ENCODE peak calls at places on chromosomes 2 and 18, in five cellular contexts. One of them, this sample, is unnamed.

GRCh38 chr2:56334622-56335021 is 150.8 kb downstream of the CCDC85A start:
- DNase-seq in H4: no peak
- DNase-seq in CD8-positive, alpha-beta memory T cell: no peak
- DNase-seq in occipital lobe: no peak
- DNase-seq in astrocyte of the spinal cord: no peak
- DNase-seq in this sample: no peak

GRCh38 chr2:169625781-169626180 is 41.6 kb downstream of the PPIG start:
- DNase-seq in CD8-positive, alpha-beta memory T cell: no peak
- DNase-seq in astrocyte of the spinal cord: no peak
- DNase-seq in H4: no peak
- DNase-seq in occipital lobe: no peak
- DNase-seq in this sample: no peak

GRCh38 chr18:79782566-79783308 is 15.0 kb upstream of the KCNG2 start:
- DNase-seq in occipital lobe: no peak
- DNase-seq in astrocyte of the spinal cord: no peak
- DNase-seq in H4: no peak
- DNase-seq in CD8-positive, alpha-beta memory T cell: no peak
- DNase-seq in this sample: no peak

GRCh38 chr2:168459256-168459655 is 3.2 kb downstream of the CERS6 start:
- DNase-seq in CD8-positive, alpha-beta memory T cell: no peak
- DNase-seq in astrocyte of the spinal cord: no peak
- DNase-seq in occipital lobe: no peak
- DNase-seq in H4: no peak
- DNase-seq in this sample: no peak

GRCh38 chr2:236103981-236104380 is 64.2 kb downstream of the GBX2 start:
- DNase-seq in CD8-positive, alpha-beta memory T cell: no peak
- DNase-seq in astrocyte of the spinal cord: no peak
- DNase-seq in H4: no peak
- DNase-seq in occipital lobe: no peak
- DNase-seq in this sample: no peak

GRCh38 chr2:143128681-143129580 is at the start of gene ARHGAP15:
- DNase-seq in H4: no peak
- DNase-seq in astrocyte of the spinal cord: no peak
- DNase-seq in occipital lobe: no peak
- DNase-seq in CD8-positive, alpha-beta memory T cell: peak
- DNase-seq in this sample: no peak

GRCh38 chr2:147845608-147846002 is 776 bp downstream of the ACVR2A start:
- DNase-seq in astrocyte of the spinal cord: peak
- DNase-seq in H4: no peak
- DNase-seq in CD8-positive, alpha-beta memory T cell: no peak
- DNase-seq in occipital lobe: no peak
- DNase-seq in this sample: no peak

GRCh38 chr2:41939410-41939775 is 108.4 kb upstream of the PKDCC start:
- DNase-seq in astrocyte of the spinal cord: no peak
- DNase-seq in CD8-positive, alpha-beta memory T cell: no peak
- DNase-seq in occipital lobe: no peak
- DNase-seq in H4: no peak
- DNase-seq in this sample: no peak

GRCh38 chr2:169225233-169225750 is 137.0 kb downstream of the LRP2 start:
- DNase-seq in H4: no peak
- DNase-seq in occipital lobe: no peak
- DNase-seq in astrocyte of the spinal cord: no peak
- DNase-seq in CD8-positive, alpha-beta memory T cell: no peak
- DNase-seq in this sample: no peak

GRCh38 chr2:171858397-171858958 is 35.6 kb downstream of the SLC25A12 start:
- DNase-seq in CD8-positive, alpha-beta memory T cell: no peak
- DNase-seq in astrocyte of the spinal cord: peak
- DNase-seq in occipital lobe: no peak
- DNase-seq in H4: no peak
- DNase-seq in this sample: peak

GRCh38 chr2:167823066-167823465 is 424.3 kb downstream of the STK39 start:
- DNase-seq in astrocyte of the spinal cord: no peak
- DNase-seq in CD8-positive, alpha-beta memory T cell: no peak
- DNase-seq in H4: no peak
- DNase-seq in occipital lobe: no peak
- DNase-seq in this sample: no peak

GRCh38 chr18:49931179-49931578 is 117.8 kb upstream of the ACAA2 start:
- DNase-seq in astrocyte of the spinal cord: no peak
- DNase-seq in occipital lobe: no peak
- DNase-seq in CD8-positive, alpha-beta memory T cell: no peak
- DNase-seq in H4: no peak
- DNase-seq in this sample: no peak

GRCh38 chr2:8004250-8004681 is 677.6 kb upstream of the ID2 start:
- DNase-seq in H4: peak
- DNase-seq in occipital lobe: no peak
- DNase-seq in astrocyte of the spinal cord: peak
- DNase-seq in CD8-positive, alpha-beta memory T cell: no peak
- DNase-seq in this sample: peak

GRCh38 chr2:203361922-203362321 is 33.7 kb downstream of the ABI2 start:
- DNase-seq in H4: no peak
- DNase-seq in astrocyte of the spinal cord: peak
- DNase-seq in occipital lobe: no peak
- DNase-seq in CD8-positive, alpha-beta memory T cell: no peak
- DNase-seq in this sample: no peak

GRCh38 chr2:117686699-117687098 is 127.8 kb upstream of the DDX18 start:
- DNase-seq in occipital lobe: no peak
- DNase-seq in H4: no peak
- DNase-seq in CD8-positive, alpha-beta memory T cell: no peak
- DNase-seq in astrocyte of the spinal cord: no peak
- DNase-seq in this sample: no peak

GRCh38 chr2:78977661-78978145 is 47.8 kb upstream of the REG3G start:
- DNase-seq in astrocyte of the spinal cord: no peak
- DNase-seq in occipital lobe: no peak
- DNase-seq in H4: no peak
- DNase-seq in CD8-positive, alpha-beta memory T cell: no peak
- DNase-seq in this sample: no peak

GRCh38 chr2:73982140-73982617 is 2.5 kb upstream of the TET3 start:
- DNase-seq in astrocyte of the spinal cord: no peak
- DNase-seq in H4: no peak
- DNase-seq in CD8-positive, alpha-beta memory T cell: no peak
- DNase-seq in occipital lobe: no peak
- DNase-seq in this sample: peak

GRCh38 chr2:217978536-217979150 is 24.2 kb downstream of the TNS1 start:
- DNase-seq in astrocyte of the spinal cord: no peak
- DNase-seq in CD8-positive, alpha-beta memory T cell: no peak
- DNase-seq in occipital lobe: no peak
- DNase-seq in H4: no peak
- DNase-seq in this sample: no peak

GRCh38 chr18:46152808-46153617 is 48.8 kb downstream of the HAUS1 start:
- DNase-seq in astrocyte of the spinal cord: no peak
- DNase-seq in occipital lobe: no peak
- DNase-seq in CD8-positive, alpha-beta memory T cell: no peak
- DNase-seq in H4: peak
- DNase-seq in this sample: no peak

GRCh38 chr18:7619676-7620075 is 52.6 kb downstream of the PTPRM start:
- DNase-seq in occipital lobe: no peak
- DNase-seq in astrocyte of the spinal cord: no peak
- DNase-seq in CD8-positive, alpha-beta memory T cell: no peak
- DNase-seq in H4: peak
- DNase-seq in this sample: no peak

GRCh38 chr2:236794074-236794473 is 224.4 kb downstream of the ACKR3 start:
- DNase-seq in astrocyte of the spinal cord: no peak
- DNase-seq in CD8-positive, alpha-beta memory T cell: no peak
- DNase-seq in H4: no peak
- DNase-seq in occipital lobe: no peak
- DNase-seq in this sample: peak

GRCh38 chr18:11518788-11519685 is 90.4 kb upstream of the SLC35G4 start:
- DNase-seq in occipital lobe: no peak
- DNase-seq in astrocyte of the spinal cord: peak
- DNase-seq in CD8-positive, alpha-beta memory T cell: no peak
- DNase-seq in H4: peak
- DNase-seq in this sample: no peak

GRCh38 chr18:58776084-58776483 is 88.6 kb upstream of the ZNF532 start:
- DNase-seq in CD8-positive, alpha-beta memory T cell: no peak
- DNase-seq in occipital lobe: no peak
- DNase-seq in astrocyte of the spinal cord: no peak
- DNase-seq in H4: peak
- DNase-seq in this sample: no peak

GRCh38 chr18:31684279-31685096 is at the start of gene B4GALT6:
- DNase-seq in occipital lobe: peak
- DNase-seq in CD8-positive, alpha-beta memory T cell: peak
- DNase-seq in H4: no peak
- DNase-seq in astrocyte of the spinal cord: peak
- DNase-seq in this sample: peak

GRCh38 chr18:77131100-77131651 is 1.4 kb downstream of the MBP start:
- DNase-seq in CD8-positive, alpha-beta memory T cell: no peak
- DNase-seq in H4: no peak
- DNase-seq in occipital lobe: no peak
- DNase-seq in astrocyte of the spinal cord: peak
- DNase-seq in this sample: peak

GRCh38 chr2:238868616-238869292 is 20.9 kb downstream of the TWIST2 start:
- DNase-seq in astrocyte of the spinal cord: peak
- DNase-seq in CD8-positive, alpha-beta memory T cell: no peak
- DNase-seq in H4: no peak
- DNase-seq in occipital lobe: no peak
- DNase-seq in this sample: peak

GRCh38 chr2:195319112-195319460 is 337.9 kb upstream of the SLC39A10 start:
- DNase-seq in H4: peak
- DNase-seq in CD8-positive, alpha-beta memory T cell: no peak
- DNase-seq in occipital lobe: no peak
- DNase-seq in astrocyte of the spinal cord: peak
- DNase-seq in this sample: peak

GRCh38 chr2:218432676-218433365 is 13.9 kb downstream of the VIL1 start:
- DNase-seq in occipital lobe: no peak
- DNase-seq in H4: no peak
- DNase-seq in CD8-positive, alpha-beta memory T cell: no peak
- DNase-seq in astrocyte of the spinal cord: no peak
- DNase-seq in this sample: no peak

GRCh38 chr2:180238729-180239128 is 231.6 kb upstream of the CWC22 start:
- DNase-seq in occipital lobe: no peak
- DNase-seq in H4: no peak
- DNase-seq in astrocyte of the spinal cord: no peak
- DNase-seq in CD8-positive, alpha-beta memory T cell: no peak
- DNase-seq in this sample: no peak

GRCh38 chr2:15107137-15107536 is 454.0 kb downstream of the NBAS start:
- DNase-seq in H4: no peak
- DNase-seq in astrocyte of the spinal cord: peak
- DNase-seq in CD8-positive, alpha-beta memory T cell: no peak
- DNase-seq in occipital lobe: no peak
- DNase-seq in this sample: no peak

GRCh38 chr2:128395640-128396499 is 77.2 kb upstream of the HS6ST1 start:
- DNase-seq in astrocyte of the spinal cord: no peak
- DNase-seq in occipital lobe: no peak
- DNase-seq in H4: no peak
- DNase-seq in CD8-positive, alpha-beta memory T cell: no peak
- DNase-seq in this sample: no peak

GRCh38 chr18:34292594-34292993 is 67.9 kb upstream of the NOL4 start:
- DNase-seq in CD8-positive, alpha-beta memory T cell: no peak
- DNase-seq in occipital lobe: no peak
- DNase-seq in astrocyte of the spinal cord: no peak
- DNase-seq in H4: no peak
- DNase-seq in this sample: no peak

GRCh38 chr2:230023313-230023712 is 45.4 kb downstream of the SLC16A14 start:
- DNase-seq in CD8-positive, alpha-beta memory T cell: no peak
- DNase-seq in occipital lobe: no peak
- DNase-seq in H4: no peak
- DNase-seq in astrocyte of the spinal cord: no peak
- DNase-seq in this sample: no peak

This sample was measured in foreskin fibroblast.